ENCODE peak calls at places on chromosome 4, in six cellular contexts. Q is T-helper 9 cell, K is epithelial cell of proximal tubule, I is islet precursor cell, Y is GM23248, A is left cardiac atrium. F is an unnamed sample.

GRCh38 chr4:122739174-122739573 is 6.7 kb downstream of the BBS12 start:
- DNase-seq in Q (no peak), K (no peak), I (no peak), Y (peak), A (no peak), F (peak)

GRCh38 chr4:175891231-175891630 is 79.2 kb upstream of the GPM6A start:
- DNase-seq in Q (no peak), K (no peak), I (no peak), Y (no peak), A (no peak), F (no peak)

GRCh38 chr4:40199999-40200880 is 3.4 kb downstream of the RHOH start:
- DNase-seq in Q (no peak), K (no peak), I (no peak), Y (no peak), A (no peak), F (no peak)

GRCh38 chr4:188780686-188781085 is 641.4 kb downstream of the TRIML1 start:
- DNase-seq in Q (no peak), K (no peak), I (no peak), Y (peak), A (no peak), F (no peak)

GRCh38 chr4:174910271-174910670 is 7.9 kb upstream of the ADAM29 start:
- DNase-seq in Q (no peak), K (no peak), I (no peak), Y (no peak), A (no peak), F (no peak)

GRCh38 chr4:145019346-145019745 is 78.7 kb downstream of the ANAPC10 start:
- DNase-seq in Q (no peak), K (no peak), I (no peak), Y (no peak), A (no peak), F (no peak)

GRCh38 chr4:72468904-72469502 is 100.0 kb downstream of the ADAMTS3 start:
- DNase-seq in Q (no peak), K (no peak), I (no peak), Y (peak), A (no peak), F (peak)

GRCh38 chr4:6578221-6578620 is 3.2 kb downstream of the MAN2B2 start:
- DNase-seq in Q (no peak), K (no peak), I (no peak), Y (no peak), A (no peak), F (no peak)

GRCh38 chr4:7541414-7541810 is 106.7 kb upstream of the PSAPL1 start:
- DNase-seq in Q (no peak), K (no peak), I (no peak), Y (no peak), A (no peak), F (no peak)

GRCh38 chr4:40850496-40850895 is 100.7 kb downstream of the NSUN7 start:
- DNase-seq in Q (no peak), K (no peak), I (no peak), Y (no peak), A (no peak), F (no peak)

GRCh38 chr4:138181288-138181687 is 60.9 kb downstream of the SLC7A11 start:
- DNase-seq in Q (no peak), K (no peak), I (no peak), Y (no peak), A (peak), F (no peak)

GRCh38 chr4:23745377-23745776 is 144.5 kb downstream of the PPARGC1A start:
- DNase-seq in Q (no peak), K (no peak), I (no peak), Y (no peak), A (no peak), F (no peak)

GRCh38 chr4:76943790-76944189 is 5.8 kb upstream of the SEPTIN11 start:
- DNase-seq in Q (no peak), K (no peak), I (no peak), Y (peak), A (peak), F (no peak)

GRCh38 chr4:86990510-86990909 is 55.7 kb downstream of the AFF1 start:
- DNase-seq in Q (no peak), K (no peak), I (no peak), Y (no peak), A (no peak), F (no peak)

GRCh38 chr4:5738061-5738460 is 27.1 kb downstream of the EVC start:
- DNase-seq in Q (no peak), K (no peak), I (no peak), Y (peak), A (no peak), F (no peak)

GRCh38 chr4:139978692-139979091 is 175.3 kb downstream of the MAML3 start:
- DNase-seq in Q (no peak), K (no peak), I (no peak), Y (no peak), A (no peak), F (no peak)

GRCh38 chr4:7021930-7022658 is 21.1 kb upstream of the TADA2B start:
- DNase-seq in Q (no peak), K (peak), I (peak), Y (peak), A (no peak), F (peak)

GRCh38 chr4:78720994-78721677 is 55.0 kb upstream of the BMP2K start:
- DNase-seq in Q (no peak), K (no peak), I (no peak), Y (no peak), A (peak), F (no peak)

GRCh38 chr4:15293678-15294077 is 134.2 kb upstream of the C1QTNF7 start:
- DNase-seq in Q (no peak), K (no peak), I (no peak), Y (no peak), A (no peak), F (no peak)

GRCh38 chr4:54099287-54099958 is 540 bp upstream of the GSX2 start:
- DNase-seq in Q (no peak), K (no peak), I (no peak), Y (no peak), A (no peak), F (no peak)

GRCh38 chr4:94559351-94559806 is 107.6 kb downstream of the PDLIM5 start:
- DNase-seq in Q (no peak), K (no peak), I (no peak), Y (peak), A (no peak), F (no peak)

GRCh38 chr4:25142468-25142867 is 17.8 kb downstream of the SEPSECS start:
- DNase-seq in Q (no peak), K (no peak), I (no peak), Y (no peak), A (no peak), F (no peak)

GRCh38 chr4:124501579-124501978 is 211.0 kb downstream of the ANKRD50 start:
- DNase-seq in Q (no peak), K (no peak), I (no peak), Y (no peak), A (no peak), F (no peak)

GRCh38 chr4:119068529-119068962 is 67.1 kb upstream of the MYOZ2 start:
- DNase-seq in Q (no peak), K (no peak), I (peak), Y (peak), A (no peak), F (no peak)

GRCh38 chr4:92634891-92635290 is 331.1 kb downstream of the GRID2 start:
- DNase-seq in Q (no peak), K (no peak), I (no peak), Y (no peak), A (no peak), F (no peak)

GRCh38 chr4:1661695-1662094 is 22.4 kb downstream of the FAM53A start:
- DNase-seq in Q (no peak), K (no peak), I (no peak), Y (no peak), A (no peak), F (no peak)

GRCh38 chr4:148514041-148514440 is 71.8 kb upstream of the NR3C2 start:
- DNase-seq in Q (no peak), K (no peak), I (no peak), Y (no peak), A (no peak), F (peak)